ENCODE peak calls at places on chromosomes 2 and 18, in four cellular contexts. One of them, this sample, is unnamed.

GRCh38 chr2:221477697-221478096 is 94.4 kb downstream of the EPHA4 start:
- DNase-seq in K562: no peak
- DNase-seq in HepG2: no peak
- DNase-seq in H1: no peak
- DNase-seq in this sample: no peak

GRCh38 chr2:196853301-196854087 is 44.3 kb upstream of the C2orf66 start:
- DNase-seq in K562: no peak
- DNase-seq in H1: no peak
- DNase-seq in HepG2: no peak
- DNase-seq in this sample: no peak

GRCh38 chr2:121505005-121505404 is 25.7 kb upstream of the RNU4ATAC start:
- DNase-seq in K562: no peak
- DNase-seq in H1: no peak
- DNase-seq in HepG2: no peak
- DNase-seq in this sample: no peak

GRCh38 chr18:13470555-13471494 is 252.3 kb downstream of the LDLRAD4 start:
- DNase-seq in K562: no peak
- DNase-seq in HepG2: peak
- DNase-seq in H1: no peak
- DNase-seq in this sample: no peak

GRCh38 chr2:240962371-240963064 is 35.9 kb upstream of the SNED1 start:
- DNase-seq in H1: peak
- DNase-seq in HepG2: peak
- DNase-seq in K562: no peak
- DNase-seq in this sample: no peak

GRCh38 chr2:232731470-232731869 is 34.3 kb downstream of the GIGYF2 start:
- DNase-seq in H1: no peak
- DNase-seq in K562: no peak
- DNase-seq in HepG2: no peak
- DNase-seq in this sample: no peak

GRCh38 chr2:38535404-38535744 is 67.4 kb downstream of the HNRNPLL start:
- DNase-seq in H1: no peak
- DNase-seq in HepG2: no peak
- DNase-seq in K562: no peak
- DNase-seq in this sample: no peak

GRCh38 chr2:120901213-120901612 is 165.5 kb downstream of the GLI2 start:
- DNase-seq in HepG2: no peak
- DNase-seq in H1: no peak
- DNase-seq in K562: no peak
- DNase-seq in this sample: no peak

GRCh38 chr18:52319423-52319822 is 20.6 kb upstream of the DCC start:
- DNase-seq in HepG2: no peak
- DNase-seq in H1: no peak
- DNase-seq in K562: no peak
- DNase-seq in this sample: no peak

GRCh38 chr2:105604938-105605337 is 139.8 kb upstream of the NCK2 start:
- DNase-seq in K562: no peak
- DNase-seq in H1: no peak
- DNase-seq in HepG2: no peak
- DNase-seq in this sample: no peak

GRCh38 chr2:39706350-39706749 is 40.6 kb downstream of the TMEM178A start:
- DNase-seq in HepG2: no peak
- DNase-seq in K562: no peak
- DNase-seq in H1: no peak
- DNase-seq in this sample: no peak

GRCh38 chr2:134276381-134277172 is 22.7 kb downstream of the MGAT5 start:
- DNase-seq in HepG2: no peak
- DNase-seq in K562: no peak
- DNase-seq in H1: no peak
- DNase-seq in this sample: no peak

GRCh38 chr18:2368102-2368501 is 203.2 kb downstream of the METTL4 start:
- DNase-seq in K562: no peak
- DNase-seq in H1: no peak
- DNase-seq in HepG2: no peak
- DNase-seq in this sample: no peak

GRCh38 chr2:150491943-150492342 is 4.5 kb upstream of the RND3 start:
- DNase-seq in K562: no peak
- DNase-seq in HepG2: no peak
- DNase-seq in H1: no peak
- DNase-seq in this sample: no peak

GRCh38 chr18:24460388-24460787 is at the start of gene HRH4:
- DNase-seq in HepG2: no peak
- DNase-seq in K562: no peak
- DNase-seq in H1: no peak
- DNase-seq in this sample: no peak

GRCh38 chr2:160165095-160165494 is 35.0 kb downstream of the ITGB6 start:
- DNase-seq in H1: no peak
- DNase-seq in HepG2: no peak
- DNase-seq in K562: no peak
- DNase-seq in this sample: no peak

GRCh38 chr2:149049142-149049541 is 10.6 kb downstream of the LYPD6B start:
- DNase-seq in K562: no peak
- DNase-seq in H1: no peak
- DNase-seq in HepG2: no peak
- DNase-seq in this sample: no peak

GRCh38 chr2:68172990-68173715 is 15.5 kb downstream of the PNO1 start:
- DNase-seq in K562: no peak
- DNase-seq in HepG2: no peak
- DNase-seq in H1: no peak
- DNase-seq in this sample: no peak

GRCh38 chr2:109547280-109547679 is 66.5 kb downstream of the SEPTIN10 start:
- DNase-seq in H1: no peak
- DNase-seq in HepG2: no peak
- DNase-seq in K562: no peak
- DNase-seq in this sample: no peak

GRCh38 chr2:74959106-74959751 is 786 bp downstream of the POLE4 start:
- DNase-seq in H1: no peak
- DNase-seq in HepG2: no peak
- DNase-seq in K562: no peak
- DNase-seq in this sample: no peak

GRCh38 chr2:96260404-96261260 is 5.2 kb downstream of the TMEM127 start:
- DNase-seq in HepG2: peak
- DNase-seq in H1: peak
- DNase-seq in K562: peak
- DNase-seq in this sample: peak

GRCh38 chr2:138516030-138516704 is 14.6 kb downstream of the SPOPL start:
- DNase-seq in H1: no peak
- DNase-seq in K562: no peak
- DNase-seq in HepG2: peak
- DNase-seq in this sample: peak

GRCh38 chr2:71067567-71068217 is 756 bp upstream of the NAGK start:
- DNase-seq in K562: no peak
- DNase-seq in HepG2: no peak
- DNase-seq in H1: no peak
- DNase-seq in this sample: no peak

GRCh38 chr2:10497797-10498251 is 49.7 kb upstream of the ODC1 start:
- DNase-seq in H1: peak
- DNase-seq in HepG2: peak
- DNase-seq in K562: peak
- DNase-seq in this sample: peak

GRCh38 chr2:16604236-16604635 is 61.4 kb downstream of the CYRIA start:
- DNase-seq in K562: no peak
- DNase-seq in HepG2: no peak
- DNase-seq in H1: no peak
- DNase-seq in this sample: no peak

GRCh38 chr18:38487521-38487920 is 921.9 kb upstream of the CELF4 start:
- DNase-seq in K562: no peak
- DNase-seq in H1: no peak
- DNase-seq in HepG2: no peak
- DNase-seq in this sample: no peak

GRCh38 chr2:66866331-66867037 is 431.6 kb downstream of the MEIS1 start:
- DNase-seq in HepG2: no peak
- DNase-seq in H1: no peak
- DNase-seq in K562: no peak
- DNase-seq in this sample: no peak

GRCh38 chr2:71481111-71481510 is 27.8 kb downstream of the DYSF start:
- DNase-seq in K562: no peak
- DNase-seq in H1: no peak
- DNase-seq in HepG2: no peak
- DNase-seq in this sample: no peak

GRCh38 chr2:219243291-219243761 is 1.9 kb downstream of the GLB1L start:
- DNase-seq in HepG2: no peak
- DNase-seq in H1: no peak
- DNase-seq in K562: no peak
- DNase-seq in this sample: no peak

GRCh38 chr2:216206041-216206699 is 97.0 kb downstream of the XRCC5 start:
- DNase-seq in H1: no peak
- DNase-seq in K562: no peak
- DNase-seq in HepG2: no peak
- DNase-seq in this sample: no peak

GRCh38 chr18:57353940-57354461 is 1.6 kb downstream of the ST8SIA3 start:
- DNase-seq in K562: peak
- DNase-seq in HepG2: peak
- DNase-seq in H1: peak
- DNase-seq in this sample: peak

GRCh38 chr2:6359964-6360363 is 505.7 kb downstream of the CMPK2 start:
- DNase-seq in K562: no peak
- DNase-seq in HepG2: no peak
- DNase-seq in H1: no peak
- DNase-seq in this sample: no peak

GRCh38 chr18:72232611-72233010 is 311.5 kb downstream of the CBLN2 start:
- DNase-seq in HepG2: no peak
- DNase-seq in H1: no peak
- DNase-seq in K562: no peak
- DNase-seq in this sample: no peak

GRCh38 chr2:226208726-226209125 is 590.9 kb downstream of the IRS1 start:
- DNase-seq in K562: no peak
- DNase-seq in H1: no peak
- DNase-seq in HepG2: no peak
- DNase-seq in this sample: no peak

GRCh38 chr2:105766300-105766866 is 21.7 kb downstream of the NCK2 start:
- DNase-seq in H1: no peak
- DNase-seq in K562: no peak
- DNase-seq in HepG2: no peak
- DNase-seq in this sample: no peak

DNA sequence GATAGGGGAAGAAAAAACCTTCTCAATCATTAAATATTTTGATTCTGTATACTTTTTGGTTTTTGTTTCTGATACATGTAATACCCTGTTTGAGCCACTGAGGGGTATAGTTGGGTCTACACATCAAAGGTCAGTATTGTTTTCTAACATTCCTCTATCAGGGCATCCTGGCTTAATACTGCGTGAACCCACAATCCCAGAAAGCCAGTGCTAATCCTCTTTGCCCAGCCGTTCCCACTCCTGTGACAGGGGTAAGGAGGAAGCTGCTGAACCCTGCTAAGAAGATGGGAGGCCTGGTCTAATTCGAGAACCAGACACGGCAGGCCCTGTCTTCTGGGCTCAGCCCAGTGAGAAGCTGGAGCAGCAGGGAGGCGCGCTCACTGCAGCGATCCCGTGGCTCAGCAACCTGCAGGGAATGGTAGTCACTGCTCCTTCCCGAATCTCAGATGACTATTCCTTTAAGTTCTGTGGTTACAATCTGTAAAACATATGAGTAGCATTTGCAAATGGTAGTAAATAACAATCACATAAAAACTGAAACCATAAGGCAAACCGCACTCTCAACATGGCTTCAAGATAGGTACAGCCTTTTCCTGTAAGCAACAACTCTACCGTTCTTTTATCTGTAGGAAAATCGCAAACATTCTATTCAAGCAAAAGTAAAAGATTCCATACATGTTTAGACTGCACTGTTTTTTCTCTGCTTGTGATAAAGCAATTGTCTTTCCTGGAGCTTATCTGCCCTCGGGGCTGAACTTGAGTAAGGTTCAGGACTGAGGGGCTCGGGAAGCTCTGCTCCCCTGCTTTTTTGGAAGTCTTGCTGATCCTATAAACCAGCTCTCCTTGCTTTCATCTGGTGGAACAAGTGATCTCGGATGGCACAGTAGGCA is 87.0 kb downstream of the EPB41L3 start:
- DNase-seq in HepG2: peak
- DNase-seq in K562: no peak
- DNase-seq in H1: peak
- DNase-seq in this sample: no peak
- TF ChIP-seq RNF2 in HepG2: no peak
- TF ChIP-seq RNF2 in K562: no peak
- TF ChIP-seq RNF2 in H1: no peak
- TF ChIP-seq RNF2 in this sample: no peak

DNA sequence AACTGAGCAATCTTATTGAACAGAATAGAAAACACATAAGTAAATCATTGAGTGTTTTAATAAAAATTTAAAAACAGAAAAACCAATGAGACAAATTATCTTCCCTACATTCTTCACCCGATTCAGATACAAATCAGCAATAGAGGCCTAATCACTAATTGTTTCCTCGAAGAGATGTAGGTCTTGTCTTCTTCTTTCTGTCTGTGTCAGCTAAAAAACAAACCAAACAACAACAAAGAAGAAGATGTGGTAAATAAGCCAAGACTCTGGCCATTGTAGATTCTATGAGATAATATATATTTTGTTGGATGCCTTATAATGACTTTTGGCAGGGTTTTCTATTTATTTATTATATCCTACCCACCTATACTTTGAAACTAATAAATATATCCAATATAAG is 200.9 kb upstream of the FSIP2 start:
- DNase-seq in K562: no peak
- DNase-seq in H1: no peak
- DNase-seq in HepG2: no peak
- DNase-seq in this sample: no peak
- TF ChIP-seq RNF2 in K562: no peak
- TF ChIP-seq RNF2 in H1: no peak
- TF ChIP-seq RNF2 in HepG2: no peak
- TF ChIP-seq RNF2 in this sample: no peak

DNA sequence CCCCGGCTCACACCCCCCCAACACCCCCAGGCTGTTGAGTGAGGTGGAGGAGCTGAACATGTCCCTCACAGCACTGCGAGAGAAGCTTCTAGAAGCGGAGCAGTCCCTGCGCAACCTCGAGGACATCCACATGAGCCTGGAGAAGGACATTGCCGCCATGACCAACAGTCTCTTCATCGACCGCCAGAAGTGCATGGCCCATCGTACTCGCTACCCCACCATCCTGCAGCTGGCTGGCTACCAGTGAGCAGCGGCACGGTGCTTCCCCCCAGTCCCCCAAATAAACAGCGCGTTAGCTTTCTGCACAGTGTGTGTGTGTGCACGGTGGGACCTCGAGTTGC is 5.3 kb downstream of the TEKT4 start:
- DNase-seq in HepG2: no peak
- DNase-seq in H1: no peak
- DNase-seq in K562: no peak
- DNase-seq in this sample: no peak
- TF ChIP-seq RNF2 in HepG2: no peak
- TF ChIP-seq RNF2 in H1: no peak
- TF ChIP-seq RNF2 in K562: no peak
- TF ChIP-seq RNF2 in this sample: no peak

DNA sequence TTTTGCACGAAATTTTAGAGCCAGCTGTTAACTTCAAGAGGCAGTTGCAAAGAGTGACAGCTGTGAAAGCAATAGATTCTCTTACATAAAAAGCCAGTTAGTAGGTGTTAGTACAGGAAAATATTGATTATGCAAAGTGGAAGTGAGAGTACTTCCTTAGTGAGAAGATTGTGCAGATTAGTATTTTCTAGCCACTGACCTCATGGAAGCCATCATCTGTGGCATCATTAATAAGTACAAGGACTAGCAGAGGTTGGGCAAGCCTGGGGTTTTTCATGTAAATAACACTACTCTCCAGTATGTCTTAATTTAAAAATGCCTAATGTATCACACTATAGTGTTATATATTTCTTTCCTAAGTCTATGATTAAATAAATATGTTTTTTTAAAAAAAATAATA is 166.2 kb upstream of the DTNA start:
- DNase-seq in HepG2: no peak
- DNase-seq in K562: no peak
- DNase-seq in H1: no peak
- DNase-seq in this sample: no peak
- TF ChIP-seq RNF2 in HepG2: no peak
- TF ChIP-seq RNF2 in K562: no peak
- TF ChIP-seq RNF2 in H1: no peak
- TF ChIP-seq RNF2 in this sample: no peak

This sample was measured in A549.